ENCODE peak calls at places on chromosomes 6 and 20, in five cellular contexts. R is left ventricle myocardium inferior; X is heart left ventricle; L is lower lobe of right lung; H is CD8-positive, alpha-beta T cell. S is an unnamed sample.

GRCh38 chr6:119012521-119012920 is 65.9 kb downstream of the FAM184A start:
- DNase-seq in R (no peak), L (no peak), H (no peak), X (no peak), S (no peak)

GRCh38 chr6:3849681-3850450 is 693 bp downstream of the FAM50B start:
- DNase-seq in H (no peak), X (no peak), L (peak), R (peak), S (no peak)

GRCh38 chr6:69835414-69836179 is 30.8 kb upstream of the COL19A1 start:
- DNase-seq in R (no peak), H (no peak), X (no peak), L (no peak), S (peak)

GRCh38 chr6:34355889-34356288 is 36.6 kb downstream of the NUDT3 start:
- DNase-seq in H (no peak), L (no peak), X (no peak), R (no peak), S (no peak)

GRCh38 chr6:122619309-122619708 is 9.1 kb downstream of the PKIB start:
- DNase-seq in X (no peak), H (no peak), R (no peak), L (no peak), S (no peak)

GRCh38 chr20:19710336-19710721 is 47.7 kb upstream of the RIN2 start:
- DNase-seq in X (no peak), L (no peak), R (no peak), H (no peak), S (no peak)

GRCh38 chr6:167995731-167996151 is 1.7 kb upstream of the KIF25 start:
- DNase-seq in X (no peak), R (no peak), L (no peak), H (no peak), S (no peak)

GRCh38 chr6:79544939-79545450 is 7.8 kb upstream of the LCA5 start:
- DNase-seq in R (peak), L (peak), X (peak), H (no peak), S (peak)

GRCh38 chr20:48676795-48677447 is 150.9 kb downstream of the PREX1 start:
- DNase-seq in H (no peak), X (no peak), R (no peak), L (no peak), S (no peak)

GRCh38 chr6:35488517-35488862 is 8.4 kb downstream of the TEAD3 start:
- DNase-seq in X (no peak), R (no peak), L (no peak), H (no peak), S (no peak)

GRCh38 chr6:4583026-4583425 is 193.2 kb upstream of the CDYL start:
- DNase-seq in L (no peak), X (no peak), H (no peak), R (no peak), S (peak)

GRCh38 chr6:15504040-15504491 is 158.8 kb downstream of the DTNBP1 start:
- DNase-seq in L (no peak), H (no peak), X (peak), R (peak), S (no peak)

GRCh38 chr6:132867055-132867454 is 52.7 kb downstream of the RPS12 start:
- DNase-seq in X (no peak), H (no peak), L (no peak), R (no peak), S (no peak)

GRCh38 chr6:9789201-9789600 is 625.7 kb downstream of the TFAP2A start:
- DNase-seq in X (no peak), R (no peak), H (no peak), L (no peak), S (no peak)

GRCh38 chr6:158231551-158232444 is 63.6 kb downstream of the GTF2H5 start:
- DNase-seq in X (peak), L (peak), H (peak), R (peak), S (peak)

GRCh38 chr6:139644821-139645220 is 270.4 kb upstream of the CITED2 start:
- DNase-seq in H (no peak), X (no peak), L (no peak), R (no peak), S (no peak)

GRCh38 chr6:135118142-135118730 is 62.9 kb upstream of the MYB start:
- DNase-seq in R (no peak), H (no peak), X (no peak), L (no peak), S (no peak)

DNA sequence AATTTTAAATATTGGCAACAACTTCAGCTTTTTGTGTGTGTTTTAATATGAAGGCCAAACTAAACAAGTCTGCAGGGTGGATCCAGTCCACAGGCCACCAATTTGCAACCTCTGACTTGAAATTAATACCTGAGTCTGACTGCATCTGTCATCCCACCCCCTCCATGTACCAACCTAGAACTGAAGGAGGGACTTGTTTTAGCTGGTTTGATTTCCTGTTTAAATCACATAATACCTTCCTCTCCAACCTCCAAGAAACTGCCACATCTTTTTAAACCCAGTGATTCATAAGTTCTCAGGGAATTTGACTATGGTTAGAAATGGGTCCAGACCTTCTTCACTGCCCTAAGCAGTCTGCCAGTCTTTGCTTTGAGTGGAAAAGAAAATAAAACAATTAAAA is 21.6 kb downstream of the RNF8 start:
- DNase-seq in X (no peak), L (no peak), H (no peak), R (no peak), S (peak)
- H3K4me3 ChIP-seq in X (no peak), L (no peak), H (no peak), R (no peak), S (no peak)

GRCh38 chr6:1383729-1384548 is 5.4 kb upstream of the FOXF2 start:
- DNase-seq in R (no peak), H (no peak), L (no peak), X (no peak), S (no peak)
- H3K4me3 ChIP-seq in R (no peak), H (no peak), L (peak), X (no peak), S (no peak)

GRCh38 chr20:17530153-17530552 is 1.0 kb downstream of the BFSP1 start:
- DNase-seq in R (no peak), H (no peak), X (no peak), L (no peak), S (no peak)

GRCh38 chr20:17533396-17533795 is 2.2 kb upstream of the BFSP1 start:
- DNase-seq in X (no peak), H (no peak), R (no peak), L (no peak), S (peak)

GRCh38 chr20:17529586-17529985 is 1.6 kb downstream of the BFSP1 start:
- DNase-seq in R (no peak), X (no peak), H (no peak), L (no peak), S (no peak)

GRCh38 chr20:17531537-17532025 is 402 bp upstream of the BFSP1 start:
- DNase-seq in X (no peak), L (no peak), H (no peak), R (no peak), S (no peak)

DNA sequence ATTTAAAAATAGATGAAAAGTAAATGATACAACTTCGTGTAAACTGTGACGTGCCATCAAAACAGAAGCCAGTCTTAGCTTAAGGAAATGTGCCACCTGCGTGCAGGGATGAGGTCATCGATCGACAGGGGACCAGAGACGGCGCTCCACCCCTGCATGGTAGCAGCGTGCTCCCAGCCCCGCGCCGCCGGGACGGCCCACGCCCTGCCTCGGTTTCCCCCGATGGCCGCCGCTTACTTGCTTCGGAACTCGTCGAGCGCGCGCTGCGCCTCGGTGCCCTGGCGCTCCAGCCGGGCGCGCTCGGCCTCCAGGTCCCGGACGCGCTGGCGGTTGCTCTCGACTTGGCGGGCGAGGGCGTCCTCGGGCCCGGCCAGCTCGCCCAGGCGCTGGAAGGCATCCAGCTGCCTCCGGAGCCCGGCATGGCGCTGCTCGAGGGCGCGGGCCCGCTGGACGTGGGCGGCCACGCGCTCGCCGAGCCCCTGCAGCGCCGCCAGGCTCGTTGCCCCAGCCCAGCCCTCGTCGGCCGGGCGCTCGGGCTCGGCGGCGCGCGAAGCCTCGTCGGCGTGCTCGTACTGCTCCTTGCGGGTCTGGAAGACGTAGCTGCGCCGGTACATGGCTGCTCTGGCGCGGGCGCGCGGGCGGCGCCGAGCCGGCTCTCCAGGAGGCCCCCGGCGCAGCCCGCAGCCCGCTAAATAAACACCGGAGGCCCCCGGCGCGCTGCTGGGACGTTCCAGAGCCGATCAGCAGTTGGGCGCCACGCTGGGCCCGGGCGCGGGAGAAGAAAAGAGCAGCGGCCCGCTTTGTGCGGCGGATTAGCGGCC is at the start of gene BFSP1:
- DNase-seq in X (peak), R (peak), H (peak), L (peak), S (peak)
- H3K4me3 ChIP-seq in X (peak), R (peak), H (peak), L (peak), S (peak)

GRCh38 chr6:138030872-138031271 is 76.3 kb downstream of the PERP start:
- DNase-seq in R (no peak), L (no peak), H (no peak), X (no peak), S (peak)

GRCh38 chr6:138031417-138031816 is 75.8 kb downstream of the PERP start:
- DNase-seq in R (no peak), H (no peak), L (no peak), X (no peak), S (peak)

GRCh38 chr6:138034229-138034628 is 73.0 kb downstream of the PERP start:
- DNase-seq in X (no peak), R (no peak), H (no peak), L (no peak), S (no peak)

GRCh38 chr6:138031850-138032249 is 75.4 kb downstream of the PERP start:
- DNase-seq in H (no peak), R (no peak), X (no peak), L (no peak), S (peak)

GRCh38 chr6:138032571-138032970 is 74.6 kb downstream of the PERP start:
- DNase-seq in H (no peak), X (no peak), R (no peak), L (no peak), S (peak)
- H3K4me3 ChIP-seq in H (no peak), X (no peak), R (no peak), L (no peak), S (no peak)

GRCh38 chr20:12171927-12172581 is 254.4 kb downstream of the BTBD3 start:
- DNase-seq in X (no peak), R (no peak), H (no peak), L (no peak), S (no peak)
- H3K4me3 ChIP-seq in X (no peak), R (no peak), H (no peak), L (no peak), S (no peak)

DNA sequence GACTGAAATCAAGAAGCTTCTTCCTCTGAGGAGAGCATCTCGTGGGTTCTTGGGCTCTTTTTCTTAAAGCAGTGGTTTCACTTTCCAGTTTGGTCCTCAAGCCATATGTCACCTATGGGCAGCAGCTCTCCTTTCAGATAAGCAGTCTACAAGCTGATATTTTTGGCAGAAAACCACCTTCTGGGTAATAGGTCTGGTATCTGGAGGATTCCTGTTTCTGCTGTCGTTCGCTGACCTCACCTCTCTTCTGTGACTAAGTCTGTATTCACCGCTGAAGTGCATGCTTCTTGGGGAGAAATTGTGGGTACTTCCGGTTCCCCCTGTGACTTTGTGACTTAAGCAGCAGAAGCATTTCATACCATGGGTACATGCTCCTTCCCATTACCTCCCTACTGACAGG is 193.6 kb downstream of the EDN1 start:
- DNase-seq in R (no peak), H (no peak), X (no peak), L (no peak), S (peak)
- H3K4me3 ChIP-seq in R (peak), H (peak), X (no peak), L (no peak), S (no peak)

GRCh38 chr6:52389264-52389625 is 27.3 kb downstream of the PAQR8 start:
- DNase-seq in H (no peak), R (no peak), X (no peak), L (no peak), S (no peak)
- H3K4me3 ChIP-seq in H (peak), R (no peak), X (no peak), L (no peak), S (no peak)

GRCh38 chr20:855466-856360 is 22.2 kb downstream of the FAM110A start:
- DNase-seq in L (no peak), X (no peak), H (no peak), R (no peak), S (peak)
- H3K4me3 ChIP-seq in L (no peak), X (no peak), H (peak), R (no peak), S (no peak)

DNA sequence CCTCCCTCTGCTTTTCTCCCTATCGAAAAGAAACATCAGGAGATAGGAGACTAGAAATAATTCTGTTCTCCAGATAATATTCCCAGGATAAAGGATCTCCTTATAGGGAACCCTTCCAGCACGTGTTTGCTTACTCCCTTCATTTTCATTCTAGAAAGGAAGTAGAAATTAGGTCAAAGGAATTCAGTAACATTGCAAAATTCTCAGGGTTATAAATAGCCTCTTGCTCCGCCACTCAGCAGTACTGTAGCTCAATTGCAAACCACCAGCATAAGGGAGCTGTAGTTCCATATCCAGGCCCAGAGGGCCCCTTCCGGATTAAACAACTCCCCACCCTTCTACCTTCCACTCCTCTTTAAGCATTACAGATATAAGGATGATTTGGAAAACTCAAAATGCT is 6.2 kb downstream of the ELMO2 start:
- DNase-seq in L (no peak), H (no peak), X (peak), R (no peak), S (peak)
- H3K4me3 ChIP-seq in L (peak), H (peak), X (peak), R (peak), S (no peak)

S was measured in bronchial epithelial cell.